ENCODE peak calls at places on chromosomes 5 and 9, in four cellular contexts. One of them, this sample, is unnamed.
A peak's percentile ranks its signal among the peaks of the same experiment; 100 is the strongest.

GRCh38 chr5:55836191-55836590 is 15.0 kb upstream of the IL31RA start:
- DNase-seq in GM12878: no peak
- DNase-seq in K562: no peak
- DNase-seq in A549: no peak
- DNase-seq in this sample: no peak

GRCh38 chr5:117680421-117680820 is 1105.8 kb upstream of the SEMA6A start:
- DNase-seq in A549: no peak
- DNase-seq in GM12878: no peak
- DNase-seq in K562: no peak
- DNase-seq in this sample: peak; percentile 16

GRCh38 chr9:133359420-133360175 is 3.2 kb downstream of the SURF2 start:
- DNase-seq in A549: no peak
- DNase-seq in GM12878: no peak
- DNase-seq in K562: no peak
- DNase-seq in this sample: no peak

GRCh38 chr9:3507395-3508077 is 18.3 kb downstream of the RFX3 start:
- DNase-seq in A549: no peak
- DNase-seq in GM12878: no peak
- DNase-seq in K562: no peak
- DNase-seq in this sample: no peak

GRCh38 chr5:170429014-170429413 is 39.8 kb upstream of the KCNMB1 start:
- DNase-seq in GM12878: no peak
- DNase-seq in A549: peak; percentile 50
- DNase-seq in K562: no peak
- DNase-seq in this sample: no peak

GRCh38 chr9:37026936-37027581 is 7.0 kb downstream of the PAX5 start:
- DNase-seq in A549: no peak
- DNase-seq in K562: no peak
- DNase-seq in GM12878: no peak
- DNase-seq in this sample: no peak

GRCh38 chr5:72767289-72768010 is 49.0 kb upstream of the TNPO1 start:
- DNase-seq in A549: peak; percentile 41
- DNase-seq in K562: peak; percentile 7
- DNase-seq in GM12878: no peak
- DNase-seq in this sample: no peak

GRCh38 chr5:107085572-107085971 is 585.2 kb downstream of the EFNA5 start:
- DNase-seq in A549: no peak
- DNase-seq in K562: no peak
- DNase-seq in GM12878: no peak
- DNase-seq in this sample: no peak

GRCh38 chr9:83508072-83508471 is 30.1 kb downstream of the FRMD3 start:
- DNase-seq in A549: no peak
- DNase-seq in K562: no peak
- DNase-seq in GM12878: no peak
- DNase-seq in this sample: no peak

GRCh38 chr9:38311382-38312270 is 80.9 kb upstream of the ALDH1B1 start:
- DNase-seq in GM12878: no peak
- DNase-seq in A549: no peak
- DNase-seq in K562: no peak
- DNase-seq in this sample: no peak

GRCh38 chr5:56059854-56060253 is 65.1 kb upstream of the IL6ST start:
- DNase-seq in GM12878: no peak
- DNase-seq in A549: no peak
- DNase-seq in K562: no peak
- DNase-seq in this sample: no peak

GRCh38 chr5:180515294-180515693 is 21.1 kb downstream of the CNOT6 start:
- DNase-seq in GM12878: no peak
- DNase-seq in A549: no peak
- DNase-seq in K562: no peak
- DNase-seq in this sample: no peak

GRCh38 chr5:169162407-169162806 is 138.5 kb downstream of the SLIT3 start:
- DNase-seq in A549: no peak
- DNase-seq in GM12878: no peak
- DNase-seq in K562: no peak
- DNase-seq in this sample: no peak

GRCh38 chr9:136122425-136123383 is 4.0 kb upstream of the TMEM250 start:
- DNase-seq in K562: peak; percentile 76
- DNase-seq in A549: peak; percentile 70
- DNase-seq in GM12878: no peak
- DNase-seq in this sample: peak; percentile 34

GRCh38 chr9:29214162-29214520 is 1640.9 kb upstream of the C9orf72 start:
- DNase-seq in K562: no peak
- DNase-seq in GM12878: no peak
- DNase-seq in A549: peak; percentile 68
- DNase-seq in this sample: no peak

GRCh38 chr5:57566914-57567313 is 84.3 kb upstream of the ACTBL2 start:
- DNase-seq in A549: no peak
- DNase-seq in GM12878: no peak
- DNase-seq in K562: no peak
- DNase-seq in this sample: peak; percentile 89

GRCh38 chr5:127833999-127834953 is 131.1 kb downstream of the CCDC192 start:
- DNase-seq in GM12878: no peak
- DNase-seq in K562: no peak
- DNase-seq in A549: no peak
- DNase-seq in this sample: no peak

GRCh38 chr5:151684690-151685361 is 1.9 kb downstream of the SPARC start:
- DNase-seq in A549: no peak
- DNase-seq in K562: peak; percentile 27
- DNase-seq in GM12878: no peak
- DNase-seq in this sample: peak; percentile 97

GRCh38 chr5:76483433-76483832 is 80.3 kb downstream of the IQGAP2 start:
- DNase-seq in K562: peak; percentile 29
- DNase-seq in A549: no peak
- DNase-seq in GM12878: no peak
- DNase-seq in this sample: no peak

GRCh38 chr5:94847019-94847418 is 228.6 kb downstream of the SLF1 start:
- DNase-seq in A549: no peak
- DNase-seq in GM12878: no peak
- DNase-seq in K562: no peak
- DNase-seq in this sample: no peak

GRCh38 chr9:137837345-137838278 is 40.0 kb upstream of the CACNA1B start:
- DNase-seq in A549: no peak
- DNase-seq in GM12878: no peak
- DNase-seq in K562: no peak
- DNase-seq in this sample: no peak

GRCh38 chr5:133698259-133698554 is 85.9 kb upstream of the FSTL4 start:
- DNase-seq in A549: no peak
- DNase-seq in GM12878: no peak
- DNase-seq in K562: no peak
- DNase-seq in this sample: no peak

GRCh38 chr5:158967566-158967965 is 132.2 kb downstream of the EBF1 start:
- DNase-seq in K562: no peak
- DNase-seq in A549: no peak
- DNase-seq in GM12878: no peak
- DNase-seq in this sample: peak; percentile 32

GRCh38 chr5:59587489-59588337 is 305.8 kb downstream of the PDE4D start:
- DNase-seq in K562: no peak
- DNase-seq in GM12878: no peak
- DNase-seq in A549: peak; percentile 39
- DNase-seq in this sample: peak; percentile 52

GRCh38 chr5:139403418-139403786 is 487 bp downstream of the SPATA24 start:
- DNase-seq in A549: no peak
- DNase-seq in K562: no peak
- DNase-seq in GM12878: no peak
- DNase-seq in this sample: no peak

GRCh38 chr9:3887121-3887797 is 361.5 kb upstream of the RFX3 start:
- DNase-seq in K562: no peak
- DNase-seq in A549: no peak
- DNase-seq in GM12878: no peak
- DNase-seq in this sample: no peak

GRCh38 chr5:62652225-62652624 is 73.6 kb downstream of the LRRC70 start:
- DNase-seq in GM12878: no peak
- DNase-seq in A549: no peak
- DNase-seq in K562: no peak
- DNase-seq in this sample: no peak

DNA sequence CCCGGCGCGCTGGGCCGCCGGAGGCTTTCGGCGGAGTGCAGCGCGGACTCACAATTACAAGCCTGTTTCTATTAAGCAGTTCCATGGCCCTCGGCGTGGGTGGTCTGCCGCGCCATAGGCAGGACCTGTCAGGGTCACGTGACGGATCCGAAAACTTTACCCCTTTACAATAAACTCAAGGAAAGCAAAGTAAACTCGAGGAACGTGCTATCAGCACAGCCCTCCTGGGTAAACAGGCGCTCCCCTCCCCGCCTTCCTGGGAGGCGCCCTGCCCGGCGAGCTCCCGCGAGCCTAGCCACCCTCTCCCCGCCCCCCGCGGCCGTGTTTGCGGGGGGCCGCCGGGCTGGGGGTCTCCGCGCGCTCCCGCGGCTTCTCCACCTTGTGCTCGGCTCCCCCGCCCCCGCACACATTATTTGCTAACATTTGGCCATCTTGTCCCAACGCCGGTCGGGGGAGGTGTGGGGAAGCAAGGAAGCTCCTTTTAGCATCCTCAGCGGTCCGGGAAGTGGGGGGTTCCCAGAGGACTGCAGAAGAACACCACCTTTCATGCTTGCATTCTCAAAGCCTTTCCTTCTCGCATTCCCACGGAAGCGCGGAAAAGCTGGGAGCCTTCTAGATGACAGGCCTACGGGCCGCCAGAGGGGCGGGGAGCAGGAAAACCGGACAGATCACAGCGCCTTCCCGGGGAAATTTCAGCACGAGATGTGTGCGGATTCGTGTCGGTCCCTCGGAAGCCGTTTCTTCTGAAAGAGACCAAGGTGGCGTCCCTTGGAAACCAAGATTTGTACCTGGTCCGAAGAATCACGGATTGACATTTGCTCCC is at the start of gene PTCH1:
- DNase-seq in K562: peak; percentile 86
- DNase-seq in GM12878: no peak
- DNase-seq in A549: peak; percentile 13
- DNase-seq in this sample: peak; percentile 52
- TF ChIP-seq ELK1 in K562: no peak
- TF ChIP-seq ELK1 in GM12878: no peak
- TF ChIP-seq ELK1 in A549: no peak
- TF ChIP-seq ELK1 in this sample: no peak

DNA sequence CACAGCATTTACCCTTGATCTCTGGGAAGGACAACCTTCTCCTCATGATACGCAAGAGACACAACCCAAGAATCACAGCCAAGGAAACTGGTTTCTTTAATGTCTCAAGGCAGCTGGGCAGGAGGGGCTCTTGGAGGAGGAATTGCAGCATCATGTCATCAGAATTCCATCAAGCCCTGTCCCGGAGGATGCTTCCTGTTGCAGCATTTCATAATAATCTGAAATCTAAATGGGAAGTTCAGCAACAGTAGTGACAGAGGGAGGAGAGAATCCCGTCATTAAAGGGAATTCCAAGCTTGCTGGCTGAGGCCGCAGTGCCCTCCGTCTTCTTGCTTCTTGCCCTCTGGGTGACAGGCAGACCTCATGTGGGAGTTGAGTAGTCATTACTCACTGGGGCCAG is 192.7 kb downstream of the TENT4A start:
- DNase-seq in GM12878: no peak
- DNase-seq in K562: no peak
- DNase-seq in A549: no peak
- DNase-seq in this sample: no peak
- TF ChIP-seq ELK1 in GM12878: no peak
- TF ChIP-seq ELK1 in K562: no peak
- TF ChIP-seq ELK1 in A549: no peak
- TF ChIP-seq ELK1 in this sample: no peak

GRCh38 chr9:94867842-94868312 is 141.4 kb downstream of the AOPEP start:
- DNase-seq in A549: peak; percentile 51
- DNase-seq in K562: no peak
- DNase-seq in GM12878: no peak
- DNase-seq in this sample: peak; percentile 98
- TF ChIP-seq ELK1 in A549: no peak
- TF ChIP-seq ELK1 in K562: no peak
- TF ChIP-seq ELK1 in GM12878: no peak
- TF ChIP-seq ELK1 in this sample: no peak

GRCh38 chr5:98604301-98604700 is 169.2 kb upstream of the RGMB start:
- DNase-seq in K562: no peak
- DNase-seq in GM12878: no peak
- DNase-seq in A549: no peak
- DNase-seq in this sample: no peak
- TF ChIP-seq ELK1 in K562: no peak
- TF ChIP-seq ELK1 in GM12878: no peak
- TF ChIP-seq ELK1 in A549: no peak
- TF ChIP-seq ELK1 in this sample: no peak

DNA sequence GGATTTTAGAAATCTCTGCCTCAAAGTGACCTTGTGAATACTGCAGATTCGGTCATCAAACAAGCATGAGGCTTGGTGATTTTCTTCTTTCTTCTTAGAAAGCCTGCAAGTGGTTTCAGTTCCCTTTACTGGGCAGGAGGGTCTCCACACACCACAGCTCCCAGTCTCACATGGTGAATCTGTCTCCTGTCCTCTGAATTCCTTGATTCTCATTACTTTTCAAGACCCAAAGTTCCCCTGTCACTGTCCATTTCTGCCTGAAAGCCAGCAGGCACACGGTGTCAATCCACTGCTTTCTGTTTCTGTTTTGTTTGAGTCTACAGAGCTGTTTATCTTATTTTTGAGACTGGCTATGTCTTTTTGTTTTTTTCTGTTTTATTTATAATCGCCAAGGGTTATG is 14.2 kb downstream of the HSPB3 start:
- DNase-seq in GM12878: peak; percentile 40
- DNase-seq in K562: no peak
- DNase-seq in A549: no peak
- DNase-seq in this sample: peak; percentile 18
- TF ChIP-seq ELK1 in GM12878: no peak
- TF ChIP-seq ELK1 in K562: no peak
- TF ChIP-seq ELK1 in A549: no peak
- TF ChIP-seq ELK1 in this sample: no peak

This sample was measured in IMR-90.